ENCODE peak calls at places on chromosomes 3 and 15, in four cellular contexts. One of them, this sample, is unnamed. For H3K4me1, the result is how much of the 10 kb centered on the place peaks cover.

GRCh38 chr15:34059946-34060345 is 20.9 kb upstream of the AVEN start:
- DNase-seq in H9: no peak
- DNase-seq in neuronal stem cell: no peak
- DNase-seq in NT2/D1: no peak
- DNase-seq in this sample: no peak

GRCh38 chr3:172993412-172993811 is 147.6 kb downstream of the SPATA16 start:
- DNase-seq in neuronal stem cell: no peak
- DNase-seq in NT2/D1: peak
- DNase-seq in H9: no peak
- DNase-seq in this sample: no peak

GRCh38 chr3:24237971-24238767 is 256.5 kb downstream of the THRB start:
- DNase-seq in NT2/D1: peak
- DNase-seq in neuronal stem cell: peak
- DNase-seq in H9: peak
- DNase-seq in this sample: peak

GRCh38 chr3:136141891-136142290 is 54.2 kb downstream of the MSL2 start:
- DNase-seq in neuronal stem cell: no peak
- DNase-seq in NT2/D1: no peak
- DNase-seq in H9: no peak
- DNase-seq in this sample: no peak

GRCh38 chr3:132519914-132520313 is 77.2 kb upstream of the ACKR4 start:
- DNase-seq in H9: no peak
- DNase-seq in NT2/D1: no peak
- DNase-seq in neuronal stem cell: no peak
- DNase-seq in this sample: no peak

GRCh38 chr15:34616613-34617012 is 33.2 kb upstream of the GOLGA8B start:
- DNase-seq in NT2/D1: no peak
- DNase-seq in H9: no peak
- DNase-seq in neuronal stem cell: no peak
- DNase-seq in this sample: no peak

GRCh38 chr15:39777497-39777896 is 5.1 kb downstream of the FSIP1 start:
- DNase-seq in NT2/D1: no peak
- DNase-seq in neuronal stem cell: no peak
- DNase-seq in H9: no peak
- DNase-seq in this sample: no peak

GRCh38 chr3:192481638-192482037 is 245.7 kb downstream of the FGF12 start:
- DNase-seq in neuronal stem cell: no peak
- DNase-seq in H9: no peak
- DNase-seq in NT2/D1: no peak
- DNase-seq in this sample: no peak

GRCh38 chr15:84826369-84826823 is 9.2 kb downstream of the ALPK3 start:
- DNase-seq in neuronal stem cell: no peak
- DNase-seq in NT2/D1: no peak
- DNase-seq in H9: peak
- DNase-seq in this sample: no peak

GRCh38 chr15:99987701-99988100 is 254.5 kb upstream of the LYSMD4 start:
- DNase-seq in neuronal stem cell: no peak
- DNase-seq in NT2/D1: no peak
- DNase-seq in H9: no peak
- DNase-seq in this sample: no peak

GRCh38 chr3:48684480-48685143 is 1.1 kb downstream of the NCKIPSD start:
- DNase-seq in neuronal stem cell: no peak
- DNase-seq in NT2/D1: no peak
- DNase-seq in H9: no peak
- DNase-seq in this sample: no peak

GRCh38 chr3:114709102-114709501 is 415.3 kb downstream of the TIGIT start:
- DNase-seq in H9: no peak
- DNase-seq in neuronal stem cell: no peak
- DNase-seq in NT2/D1: no peak
- DNase-seq in this sample: no peak

GRCh38 chr15:42138411-42138810 is 18.0 kb downstream of the PLA2G4F start:
- DNase-seq in H9: no peak
- DNase-seq in NT2/D1: no peak
- DNase-seq in neuronal stem cell: no peak
- DNase-seq in this sample: no peak

GRCh38 chr15:85604194-85604593 is 190.5 kb downstream of the KLHL25 start:
- DNase-seq in NT2/D1: no peak
- DNase-seq in H9: no peak
- DNase-seq in neuronal stem cell: no peak
- DNase-seq in this sample: no peak

GRCh38 chr3:183526838-183527420 is 28.6 kb downstream of the KLHL6 start:
- DNase-seq in H9: no peak
- DNase-seq in neuronal stem cell: no peak
- DNase-seq in NT2/D1: no peak
- DNase-seq in this sample: no peak

GRCh38 chr3:113468536-113468935 is 27.2 kb upstream of the CFAP44 start:
- DNase-seq in NT2/D1: no peak
- DNase-seq in neuronal stem cell: no peak
- DNase-seq in H9: no peak
- DNase-seq in this sample: no peak

GRCh38 chr3:166986000-166986399 is 394.1 kb downstream of the ZBBX start:
- DNase-seq in NT2/D1: no peak
- DNase-seq in H9: no peak
- DNase-seq in neuronal stem cell: no peak
- DNase-seq in this sample: no peak

GRCh38 chr3:156187146-156187769 is 66.9 kb downstream of the KCNAB1 start:
- DNase-seq in H9: no peak
- DNase-seq in NT2/D1: no peak
- DNase-seq in neuronal stem cell: no peak
- DNase-seq in this sample: no peak

GRCh38 chr15:64618569-64618968 is 156.8 kb downstream of the RBPMS2 start:
- DNase-seq in neuronal stem cell: no peak
- DNase-seq in H9: no peak
- DNase-seq in NT2/D1: no peak
- DNase-seq in this sample: no peak

GRCh38 chr15:64617727-64618126 is 157.3 kb downstream of the ZNF609 start:
- DNase-seq in neuronal stem cell: no peak
- DNase-seq in H9: no peak
- DNase-seq in NT2/D1: no peak
- DNase-seq in this sample: no peak

GRCh38 chr15:64618138-64618537 is 157.3 kb downstream of the RBPMS2 start:
- DNase-seq in NT2/D1: no peak
- DNase-seq in neuronal stem cell: no peak
- DNase-seq in H9: no peak
- DNase-seq in this sample: no peak

GRCh38 chr15:64620991-64621495 is 154.3 kb downstream of the RBPMS2 start:
- DNase-seq in H9: no peak
- DNase-seq in neuronal stem cell: no peak
- DNase-seq in NT2/D1: no peak
- DNase-seq in this sample: no peak

GRCh38 chr15:64619880-64620839 is 155.2 kb downstream of the RBPMS2 start:
- DNase-seq in NT2/D1: no peak
- DNase-seq in H9: no peak
- DNase-seq in neuronal stem cell: no peak
- DNase-seq in this sample: no peak
- H3K4me1 ChIP-seq in NT2/D1: under half
- H3K4me1 ChIP-seq in H9: under half
- H3K4me1 ChIP-seq in neuronal stem cell: under half
- H3K4me1 ChIP-seq in this sample: half or more

DNA sequence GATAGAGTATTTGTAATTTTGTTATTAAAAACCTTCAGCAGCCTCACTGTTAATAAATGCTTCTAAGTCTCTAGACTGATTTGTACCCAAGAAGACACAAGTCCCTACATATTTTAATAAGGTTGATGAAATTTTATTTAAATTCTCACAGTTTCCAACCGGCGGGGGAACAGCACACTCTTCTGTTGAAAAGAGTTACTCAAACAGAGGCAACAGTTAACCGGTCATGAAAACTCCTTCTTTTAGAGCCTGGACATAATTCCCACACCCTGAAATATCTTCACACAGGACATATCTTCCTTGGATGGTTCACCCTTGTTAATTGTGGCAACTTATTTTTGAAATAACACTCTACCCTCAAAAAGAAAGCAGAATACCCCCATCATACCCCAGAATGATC is 278.8 kb downstream of the FOXP1 start:
- DNase-seq in NT2/D1: no peak
- DNase-seq in H9: no peak
- DNase-seq in neuronal stem cell: no peak
- DNase-seq in this sample: no peak
- H3K9ac ChIP-seq in NT2/D1: peak
- H3K9ac ChIP-seq in H9: no peak
- H3K9ac ChIP-seq in neuronal stem cell: no peak
- H3K9ac ChIP-seq in this sample: no peak

GRCh38 chr3:51391075-51391565 is at the start of gene RBM15B:
- DNase-seq in H9: peak
- DNase-seq in neuronal stem cell: peak
- DNase-seq in NT2/D1: peak
- DNase-seq in this sample: peak
- H3K4me1 ChIP-seq in H9: under half
- H3K4me1 ChIP-seq in neuronal stem cell: under half
- H3K4me1 ChIP-seq in NT2/D1: under half
- H3K4me1 ChIP-seq in this sample: under half

DNA sequence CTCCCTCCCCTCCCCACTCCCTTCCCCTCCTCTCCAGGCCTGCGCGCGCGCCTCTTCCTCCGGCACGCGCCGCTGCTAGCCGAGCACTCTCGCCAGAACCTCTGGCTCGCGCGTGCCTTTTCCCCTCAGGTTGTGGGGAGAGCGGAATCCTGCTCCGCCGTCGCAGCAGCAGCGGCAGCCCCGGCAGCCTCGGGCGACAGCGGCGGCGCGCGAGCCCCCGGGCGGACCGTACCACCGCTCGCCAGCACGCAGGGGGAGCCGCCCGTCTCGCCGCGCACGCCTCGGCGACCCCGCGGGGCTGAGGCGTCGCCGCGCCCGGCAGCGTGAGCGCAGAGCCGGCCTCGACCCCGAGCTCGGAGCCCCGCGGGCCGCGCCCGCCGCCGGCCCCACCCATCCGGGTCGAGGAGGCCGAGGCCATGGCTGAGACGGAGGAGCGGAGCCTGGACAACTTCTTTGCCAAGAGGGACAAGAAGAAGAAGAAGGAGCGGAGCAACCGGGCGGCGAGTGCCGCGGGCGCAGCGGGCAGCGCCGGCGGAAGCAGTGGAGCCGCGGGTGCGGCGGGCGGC is at the start of gene CDV3:
- DNase-seq in NT2/D1: peak
- DNase-seq in H9: no peak
- DNase-seq in neuronal stem cell: no peak
- DNase-seq in this sample: no peak
- H3K9ac ChIP-seq in NT2/D1: peak
- H3K9ac ChIP-seq in H9: peak
- H3K9ac ChIP-seq in neuronal stem cell: peak
- H3K9ac ChIP-seq in this sample: peak

DNA sequence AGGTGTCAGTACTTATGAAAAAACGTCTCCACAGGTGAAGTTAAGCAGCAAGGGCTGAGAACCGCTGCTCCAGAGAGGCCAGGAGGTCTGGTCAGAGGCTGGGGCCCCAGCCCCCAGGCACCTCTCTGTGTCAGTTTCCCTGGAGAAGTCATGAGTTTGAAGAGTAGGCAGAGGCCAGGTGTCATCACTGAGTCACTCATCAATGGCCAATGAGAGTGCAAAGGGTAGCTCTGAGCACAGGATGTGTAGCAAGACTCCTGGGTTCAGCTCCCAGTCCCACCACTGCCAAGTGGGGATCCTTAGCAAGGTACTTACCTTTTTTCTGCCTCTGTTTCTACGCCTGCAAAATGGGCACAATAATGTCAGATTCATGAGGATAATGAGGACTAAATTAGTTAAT is 47.9 kb downstream of the CORO2B start:
- DNase-seq in NT2/D1: no peak
- DNase-seq in H9: no peak
- DNase-seq in neuronal stem cell: no peak
- DNase-seq in this sample: no peak
- H3K4me1 ChIP-seq in NT2/D1: under half
- H3K4me1 ChIP-seq in H9: under half
- H3K4me1 ChIP-seq in neuronal stem cell: under half
- H3K4me1 ChIP-seq in this sample: under half

DNA sequence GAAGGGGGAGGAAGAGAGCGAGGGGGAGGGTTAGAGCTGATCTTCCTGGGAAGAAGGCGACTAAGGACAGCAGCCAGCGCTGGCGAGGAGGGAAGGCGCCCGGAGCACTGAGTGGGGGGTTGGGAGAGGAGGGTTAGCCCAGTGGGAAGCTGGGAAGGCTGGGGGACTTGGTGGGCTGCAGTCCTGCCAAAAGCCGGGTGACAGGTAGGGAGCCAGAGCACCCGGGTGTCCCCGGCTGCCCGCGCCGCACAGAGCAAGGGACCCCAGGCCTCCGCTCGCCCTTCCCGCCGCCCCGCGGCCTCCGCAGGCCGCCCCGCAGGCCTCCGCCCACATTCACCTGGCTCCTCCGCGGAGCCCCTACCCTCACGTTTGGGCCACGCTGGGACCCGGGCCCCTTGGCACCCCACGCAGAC is 446 bp downstream of the SLC12A8 start:
- DNase-seq in neuronal stem cell: peak
- DNase-seq in H9: peak
- DNase-seq in NT2/D1: no peak
- DNase-seq in this sample: no peak
- H3K9ac ChIP-seq in neuronal stem cell: peak
- H3K9ac ChIP-seq in H9: peak
- H3K9ac ChIP-seq in NT2/D1: peak
- H3K9ac ChIP-seq in this sample: peak

GRCh38 chr15:40958146-40958545 is 4.9 kb downstream of the CHAC1 start:
- DNase-seq in H9: no peak
- DNase-seq in NT2/D1: no peak
- DNase-seq in neuronal stem cell: no peak
- DNase-seq in this sample: no peak
- H3K4me1 ChIP-seq in H9: under half
- H3K4me1 ChIP-seq in NT2/D1: under half
- H3K4me1 ChIP-seq in neuronal stem cell: under half
- H3K4me1 ChIP-seq in this sample: under half

This sample was measured in GM12878.